ENCODE peak calls at places on chromosome 1, in ten cellular contexts. M is activated naive CD4-positive, alpha-beta T cell; X is stimulated activated CD8-positive, alpha-beta memory T cell treated with anti-CD3 and anti-CD28 coated beads, Interleukin-4, amount 100 ng/mL, for 1 hour; S is cardiac muscle cell; A is activated CD8-positive, alpha-beta memory T cell treated with anti-CD3 and anti-CD28 coated beads, Interleukin-2, amount 50 U/mL, for 48 hours; O is GM04504; V is NCI-H345; D is CD8-positive, alpha-beta memory T cell; B is tibial nerve; E is spleen. I is an unnamed sample.
A peak's percentile ranks its signal among the peaks of the same experiment; 100 is the strongest.

GRCh38 chr1:54934869-54935268 is 45.6 kb upstream of the TMEM61 start:
- DNase-seq in D (no peak), B (no peak), V (no peak), A (no peak), M (no peak), S (peak; percentile 92), O (peak; percentile 90), X (no peak), E (no peak), I (no peak)

GRCh38 chr1:240691521-240692338 is 79.8 kb upstream of the GREM2 start:
- DNase-seq in D (no peak), B (peak; percentile 48), O (peak; percentile 53), M (no peak), S (peak; percentile 9), A (no peak), X (no peak), V (peak; percentile 37), E (no peak), I (no peak)

GRCh38 chr1:76690784-76691183 is 176.5 kb upstream of the ST6GALNAC5 start:
- DNase-seq in B (no peak), M (no peak), A (no peak), O (no peak), X (no peak), S (no peak), E (no peak), D (no peak), V (no peak), I (no peak)

GRCh38 chr1:3668585-3669300 is 16.4 kb downstream of the TP73 start:
- DNase-seq in M (no peak), X (no peak), V (peak; percentile 93), D (no peak), A (no peak), E (peak; percentile 94), O (peak; percentile 4), B (peak; percentile 23), S (peak; percentile 26), I (peak; percentile 96)

GRCh38 chr1:88825721-88826120 is 65.6 kb downstream of the GTF2B start:
- DNase-seq in D (no peak), S (no peak), O (no peak), M (no peak), B (no peak), V (peak; percentile 1), E (no peak), X (no peak), A (no peak), I (no peak)

GRCh38 chr1:163673076-163673475 is 351.3 kb downstream of the NUF2 start:
- DNase-seq in B (no peak), X (no peak), O (no peak), A (no peak), M (no peak), D (no peak), E (no peak), V (no peak), S (no peak), I (no peak)

GRCh38 chr1:97636941-97637340 is 283.9 kb downstream of the DPYD start:
- DNase-seq in V (no peak), B (no peak), O (no peak), E (no peak), S (peak; percentile 13), M (no peak), X (no peak), A (no peak), D (no peak), I (no peak)

GRCh38 chr1:2208309-2209239 is 14.0 kb upstream of the FAAP20 start:
- DNase-seq in V (no peak), D (no peak), S (peak; percentile 81), E (peak; percentile 76), B (peak; percentile 72), O (peak; percentile 81), X (no peak), M (no peak), A (no peak), I (no peak)

GRCh38 chr1:40838045-40838979 is 23.9 kb downstream of the CITED4 start:
- DNase-seq in V (no peak), M (no peak), X (no peak), D (no peak), B (no peak), O (no peak), S (no peak), A (no peak), E (peak; percentile 59), I (no peak)

GRCh38 chr1:205016075-205016474 is 26.9 kb upstream of the CNTN2 start:
- DNase-seq in A (no peak), D (no peak), S (no peak), O (no peak), B (no peak), V (no peak), M (no peak), X (no peak), E (no peak), I (no peak)

GRCh38 chr1:61914823-61915482 is 172.7 kb downstream of the PATJ start:
- DNase-seq in V (no peak), O (no peak), X (no peak), M (no peak), D (no peak), B (no peak), A (no peak), E (no peak), S (no peak), I (no peak)

GRCh38 chr1:161037661-161038522 is 872 bp downstream of the TSTD1 start:
- DNase-seq in O (no peak), S (no peak), E (no peak), D (no peak), M (no peak), X (no peak), V (peak; percentile 46), B (no peak), A (no peak), I (no peak)

GRCh38 chr1:31396633-31397351 is 16.2 kb upstream of the SERINC2 start:
- DNase-seq in D (no peak), X (no peak), O (peak; percentile 92), V (no peak), M (no peak), S (peak; percentile 87), E (no peak), A (no peak), B (no peak), I (no peak)

GRCh38 chr1:208179303-208179702 is 64.9 kb downstream of the PLXNA2 start:
- DNase-seq in V (peak; percentile 32), E (no peak), A (no peak), O (no peak), S (no peak), X (no peak), B (no peak), M (no peak), D (no peak), I (no peak)

GRCh38 chr1:210587547-210587946 is 258.8 kb downstream of the HHAT start:
- DNase-seq in X (no peak), A (no peak), D (no peak), M (no peak), S (peak; percentile 61), O (peak; percentile 37), B (no peak), V (no peak), E (no peak), I (no peak)

GRCh38 chr1:54758678-54759348 is 5.5 kb downstream of the PARS2 start:
- DNase-seq in E (peak; percentile 64), V (no peak), B (no peak), D (no peak), M (no peak), S (no peak), A (no peak), O (no peak), X (no peak), I (no peak)

GRCh38 chr1:109161836-109162606 is 48.1 kb downstream of the ELAPOR1 start:
- DNase-seq in D (peak; percentile 25), M (no peak), O (peak; percentile 82), X (no peak), S (peak; percentile 91), B (peak; percentile 29), A (peak; percentile 59), E (peak; percentile 83), V (no peak), I (peak; percentile 85)

GRCh38 chr1:3504151-3504822 is 49.8 kb downstream of the ARHGEF16 start:
- DNase-seq in D (no peak), V (no peak), X (no peak), B (peak; percentile 64), S (peak; percentile 80), E (no peak), A (no peak), O (peak; percentile 97), M (no peak), I (no peak)

GRCh38 chr1:58780586-58781452 is 3.0 kb downstream of the JUN start:
- DNase-seq in M (no peak), S (peak; percentile 45), D (peak; percentile 55), E (no peak), A (no peak), B (peak; percentile 33), V (peak; percentile 54), X (no peak), O (no peak), I (no peak)